ENCODE peak calls at places on chromosomes 13 and 19, in eight cellular contexts. P is fibroblast of pulmonary artery, Q is fibroblast of mammary gland, M is ovary, I is osteoblast, R is GM13976, A is sigmoid colon, S is tibial nerve. W is an unnamed sample.

GRCh38 chr19:29547361-29547960 is 21.7 kb downstream of the VSTM2B start:
- DNase-seq in I (no peak), R (no peak), Q (no peak), S (no peak), M (no peak), P (no peak), A (no peak), W (no peak)

GRCh38 chr13:42071667-42072419 is 23.4 kb downstream of the DGKH start:
- DNase-seq in R (no peak), P (peak; percentile 54), Q (no peak), A (no peak), M (no peak), S (no peak), I (peak; percentile 68), W (no peak)

GRCh38 chr19:45323671-45324081 is 1.0 kb upstream of the CKM start:
- DNase-seq in M (no peak), I (peak; percentile 72), S (no peak), A (peak; percentile 83), Q (no peak), R (no peak), P (no peak), W (no peak)

GRCh38 chr13:33728271-33729037 is 89.5 kb upstream of the RFC3 start:
- DNase-seq in I (no peak), Q (peak; percentile 36), R (peak; percentile 27), A (peak; percentile 65), M (no peak), P (peak; percentile 5), S (peak; percentile 59), W (peak; percentile 57)

GRCh38 chr13:43730642-43731041 is 56.1 kb downstream of the ENOX1 start:
- DNase-seq in A (peak; percentile 84), M (no peak), S (no peak), Q (peak; percentile 58), R (no peak), P (peak; percentile 64), I (peak; percentile 30), W (no peak)

GRCh38 chr19:40512473-40513344 is 45.9 kb downstream of the SPTBN4 start:
- DNase-seq in R (no peak), P (peak; percentile 9), I (peak; percentile 91), Q (no peak), M (no peak), A (no peak), S (no peak), W (no peak)

GRCh38 chr19:3281026-3281425 is 56.6 kb downstream of the CELF5 start:
- DNase-seq in M (no peak), R (no peak), A (no peak), Q (no peak), I (peak; percentile 72), S (no peak), P (no peak), W (no peak)

GRCh38 chr13:108968566-108968965 is 339.2 kb downstream of the MYO16 start:
- DNase-seq in R (no peak), I (no peak), M (no peak), Q (no peak), P (no peak), S (no peak), A (no peak), W (no peak)

GRCh38 chr19:38389101-38389925 is 816 bp downstream of the SPRED3 start:
- DNase-seq in S (no peak), A (no peak), Q (peak; percentile 81), P (peak; percentile 85), M (no peak), R (peak; percentile 37), I (peak; percentile 100), W (no peak)

GRCh38 chr19:32166238-32166637 is 179.2 kb upstream of the ZNF507 start:
- DNase-seq in S (no peak), I (no peak), P (no peak), Q (no peak), A (no peak), R (no peak), M (no peak), W (no peak)

GRCh38 chr19:2663920-2664571 is 38.4 kb downstream of the GNG7 start:
- DNase-seq in R (peak; percentile 82), I (peak; percentile 60), P (no peak), M (no peak), Q (no peak), A (no peak), S (no peak), W (peak; percentile 75)

GRCh38 chr13:49429061-49429460 is 14.8 kb downstream of the CAB39L start:
- DNase-seq in Q (no peak), A (no peak), M (no peak), S (no peak), P (no peak), I (no peak), R (no peak), W (no peak)

GRCh38 chr13:93226623-93227279 is at the start of gene GPC6:
- DNase-seq in P (peak; percentile 97), M (peak; percentile 40), Q (peak; percentile 94), S (peak; percentile 23), I (peak; percentile 90), R (peak; percentile 17), A (peak; percentile 78), W (no peak)

GRCh38 chr19:50486823-50487515 is 10.3 kb upstream of the GARIN5A start:
- DNase-seq in P (peak; percentile 43), S (no peak), A (no peak), R (no peak), I (no peak), M (no peak), Q (peak; percentile 65), W (no peak)
- TF ChIP-seq CTCF in P (peak; percentile 49), S (no peak), A (no peak), R (no peak), I (peak; percentile 50), M (no peak), Q (peak; percentile 47), W (peak; percentile 20)

GRCh38 chr13:111153977-111154332 is 38.8 kb downstream of the ARHGEF7 start:
- DNase-seq in Q (peak; percentile 26), I (peak; percentile 88), R (no peak), A (peak; percentile 75), P (no peak), S (no peak), M (no peak), W (peak; percentile 60)
- TF ChIP-seq CTCF in Q (no peak), I (peak; percentile 9), R (peak; percentile 34), A (peak; percentile 20), P (peak; percentile 27), S (peak; percentile 13), M (no peak), W (no peak)

GRCh38 chr19:51884713-51885112 is 3.0 kb downstream of the ZNF577 start:
- DNase-seq in Q (no peak), R (no peak), I (no peak), A (no peak), M (no peak), P (no peak), S (no peak), W (no peak)

GRCh38 chr19:51887522-51888498 is at the start of gene ZNF577:
- DNase-seq in A (peak; percentile 94), P (peak; percentile 95), M (peak; percentile 92), Q (peak; percentile 93), I (peak; percentile 86), S (peak; percentile 75), R (peak; percentile 53), W (peak; percentile 62)

GRCh38 chr19:51882518-51882917 is 5.2 kb downstream of the ZNF577 start:
- DNase-seq in A (no peak), S (no peak), R (no peak), Q (no peak), M (no peak), I (no peak), P (no peak), W (no peak)
- TF ChIP-seq CTCF in A (no peak), S (no peak), R (no peak), Q (no peak), M (no peak), I (no peak), P (no peak), W (no peak)

GRCh38 chr19:53394522-53394973 is 401 bp upstream of the ZNF765 start:
- DNase-seq in P (no peak), R (no peak), S (peak; percentile 23), I (peak; percentile 81), A (peak; percentile 80), Q (peak; percentile 62), M (peak; percentile 48), W (no peak)

GRCh38 chr19:53389591-53390377 is 5.2 kb upstream of the ZNF765 start:
- DNase-seq in P (no peak), S (no peak), M (peak; percentile 67), Q (no peak), A (no peak), R (no peak), I (no peak), W (no peak)

GRCh38 chr19:53394974-53395839 is at the start of gene ZNF765:
- DNase-seq in Q (peak; percentile 88), P (peak; percentile 92), A (peak; percentile 98), R (peak; percentile 94), S (peak; percentile 91), M (peak; percentile 95), I (peak; percentile 97), W (peak; percentile 93)
- TF ChIP-seq CTCF in Q (peak; percentile 32), P (peak; percentile 39), A (no peak), R (no peak), S (peak; percentile 52), M (no peak), I (peak; percentile 29), W (no peak)

GRCh38 chr13:76473552-76474134 is 412.6 kb downstream of the KCTD12 start:
- DNase-seq in M (peak; percentile 55), I (peak; percentile 44), R (peak; percentile 25), P (peak; percentile 90), Q (peak; percentile 84), S (peak; percentile 59), A (peak; percentile 82), W (peak; percentile 53)
- TF ChIP-seq CTCF in M (peak; percentile 79), I (peak; percentile 85), R (peak; percentile 62), P (peak; percentile 80), Q (peak; percentile 86), S (peak; percentile 82), A (peak; percentile 85), W (peak; percentile 36)

GRCh38 chr13:67075239-67075638 is 154.9 kb downstream of the PCDH9 start:
- DNase-seq in S (no peak), I (no peak), A (no peak), Q (peak; percentile 45), M (no peak), P (peak; percentile 62), R (no peak), W (no peak)
- TF ChIP-seq CTCF in S (peak; percentile 19), I (peak; percentile 33), A (no peak), Q (peak; percentile 38), M (no peak), P (peak; percentile 41), R (no peak), W (no peak)

GRCh38 chr13:70613295-70613694 is 505.0 kb upstream of the KLHL1 start:
- DNase-seq in A (no peak), M (no peak), P (peak; percentile 4), R (no peak), S (no peak), I (peak; percentile 25), Q (no peak), W (no peak)
- TF ChIP-seq CTCF in A (no peak), M (no peak), P (no peak), R (no peak), S (no peak), I (no peak), Q (no peak), W (no peak)

W was measured in GM20000.